ENCODE peak calls at places on chromosomes 1 and 21, in four cellular contexts. J, P, E and K are unnamed samples.

GRCh38 chr1:176058686-176059085 is 148.4 kb downstream of the COP1 start:
- DNase-seq in P (no peak), E (no peak), J (no peak), K (no peak)

GRCh38 chr1:221141606-221142285 is 262.5 kb downstream of the HLX start:
- DNase-seq in P (no peak), J (no peak), E (no peak), K (no peak)

GRCh38 chr21:34728479-34728878 is 59.7 kb downstream of the CLIC6 start:
- DNase-seq in P (no peak), E (no peak), J (no peak), K (no peak)

GRCh38 chr1:36638268-36638667 is 155.6 kb upstream of the CSF3R start:
- DNase-seq in E (no peak), J (no peak), P (no peak), K (no peak)

GRCh38 chr1:157380523-157380922 is 171.8 kb downstream of the FCRL5 start:
- DNase-seq in E (no peak), J (no peak), P (no peak), K (no peak)

GRCh38 chr21:41877901-41878830 is 978 bp downstream of the PRDM15 start:
- DNase-seq in E (peak; percentile 17), P (no peak), J (no peak), K (peak; percentile 22)

GRCh38 chr1:160131803-160132565 is 16.4 kb downstream of the ATP1A2 start:
- DNase-seq in J (no peak), P (no peak), E (no peak), K (no peak)

GRCh38 chr1:43953361-43953760 is 6.6 kb downstream of the IPO13 start:
- DNase-seq in P (no peak), J (no peak), E (no peak), K (no peak)

GRCh38 chr1:192573499-192573898 is 2.1 kb upstream of the RGS1 start:
- DNase-seq in J (no peak), E (no peak), P (no peak), K (no peak)

GRCh38 chr21:35963920-35964451 is 96.3 kb downstream of the SETD4 start:
- DNase-seq in E (no peak), J (no peak), P (peak; percentile 85), K (no peak)

GRCh38 chr1:90344963-90345730 is 350.2 kb downstream of the ZNF326 start:
- DNase-seq in P (no peak), E (no peak), J (no peak), K (no peak)

GRCh38 chr1:111205724-111206070 is 5.3 kb upstream of the DENND2D start:
- DNase-seq in E (peak; percentile 26), J (no peak), P (no peak), K (no peak)

GRCh38 chr1:93056214-93056613 is 22.9 kb upstream of the MTF2 start:
- DNase-seq in E (no peak), J (no peak), P (no peak), K (no peak)

GRCh38 chr1:119711804-119712341 is at the start of gene PHGDH:
- DNase-seq in J (peak; percentile 56), E (peak; percentile 81), P (peak; percentile 87), K (no peak)

GRCh38 chr1:44380666-44381177 is 24.3 kb upstream of the RNF220 start:
- DNase-seq in P (no peak), E (no peak), J (no peak), K (no peak)